ENCODE peak calls at places on chromosomes 16 and 17, in four cellular contexts. One of them, this sample, is unnamed.

GRCh38 chr17:51590071-51590470 is 329.7 kb downstream of the UTP18 start:
- DNase-seq in mesenchymal stem cell: no peak
- DNase-seq in fibroblast of lung: no peak
- DNase-seq in H9: no peak
- DNase-seq in this sample: no peak

GRCh38 chr17:1485311-1485747 is 7.2 kb downstream of the MYO1C start:
- DNase-seq in mesenchymal stem cell: peak; percentile 64
- DNase-seq in fibroblast of lung: peak; percentile 27
- DNase-seq in H9: peak; percentile 88
- DNase-seq in this sample: no peak

GRCh38 chr16:74601131-74601871 is 5.6 kb downstream of the GLG1 start:
- DNase-seq in mesenchymal stem cell: no peak
- DNase-seq in fibroblast of lung: no peak
- DNase-seq in H9: no peak
- DNase-seq in this sample: no peak

GRCh38 chr16:57316390-57317017 is 32.0 kb upstream of the PLLP start:
- DNase-seq in mesenchymal stem cell: peak; percentile 97
- DNase-seq in fibroblast of lung: peak; percentile 90
- DNase-seq in H9: no peak
- DNase-seq in this sample: peak; percentile 93

GRCh38 chr17:75457047-75457654 is 716 bp downstream of the TMEM94 start:
- DNase-seq in mesenchymal stem cell: peak; percentile 64
- DNase-seq in fibroblast of lung: peak; percentile 47
- DNase-seq in H9: peak; percentile 87
- DNase-seq in this sample: peak; percentile 86

GRCh38 chr16:70522216-70523000 is 946 bp downstream of the COG4 start:
- DNase-seq in mesenchymal stem cell: peak; percentile 3
- DNase-seq in fibroblast of lung: no peak
- DNase-seq in H9: no peak
- DNase-seq in this sample: peak; percentile 65

GRCh38 chr17:77106874-77107358 is 33.9 kb upstream of the SEC14L1 start:
- DNase-seq in mesenchymal stem cell: no peak
- DNase-seq in fibroblast of lung: no peak
- DNase-seq in H9: peak; percentile 56
- DNase-seq in this sample: no peak

GRCh38 chr17:32518856-32519768 is 32.3 kb downstream of the CDK5R1 start:
- DNase-seq in mesenchymal stem cell: peak; percentile 49
- DNase-seq in fibroblast of lung: peak; percentile 6
- DNase-seq in H9: peak; percentile 94
- DNase-seq in this sample: peak; percentile 86

GRCh38 chr17:64355536-64356303 is 34.9 kb downstream of the PECAM1 start:
- DNase-seq in mesenchymal stem cell: no peak
- DNase-seq in fibroblast of lung: peak; percentile 66
- DNase-seq in H9: no peak
- DNase-seq in this sample: no peak

GRCh38 chr17:18002171-18002570 is 29.5 kb downstream of the DRC3 start:
- DNase-seq in mesenchymal stem cell: peak; percentile 18
- DNase-seq in fibroblast of lung: no peak
- DNase-seq in H9: no peak
- DNase-seq in this sample: no peak

GRCh38 chr17:8555062-8555461 is 75.5 kb downstream of the MYH10 start:
- DNase-seq in mesenchymal stem cell: peak; percentile 52
- DNase-seq in fibroblast of lung: no peak
- DNase-seq in H9: no peak
- DNase-seq in this sample: no peak

GRCh38 chr17:376936-377863 is 24.6 kb upstream of the RPH3AL start:
- DNase-seq in mesenchymal stem cell: peak; percentile 66
- DNase-seq in fibroblast of lung: no peak
- DNase-seq in H9: no peak
- DNase-seq in this sample: peak; percentile 39

GRCh38 chr16:29738514-29738913 is 7.3 kb downstream of the C16orf54 start:
- DNase-seq in mesenchymal stem cell: no peak
- DNase-seq in fibroblast of lung: no peak
- DNase-seq in H9: no peak
- DNase-seq in this sample: no peak

GRCh38 chr16:67431077-67431804 is at the start of gene HSD11B2:
- DNase-seq in mesenchymal stem cell: peak; percentile 54
- DNase-seq in fibroblast of lung: peak; percentile 36
- DNase-seq in H9: peak; percentile 81
- DNase-seq in this sample: peak; percentile 98

GRCh38 chr17:17682737-17683675 is 1.7 kb downstream of the RAI1 start:
- DNase-seq in mesenchymal stem cell: peak; percentile 95
- DNase-seq in fibroblast of lung: peak; percentile 90
- DNase-seq in H9: peak; percentile 65
- DNase-seq in this sample: peak; percentile 95

GRCh38 chr16:56330476-56330875 is 94.9 kb downstream of the AMFR start:
- DNase-seq in mesenchymal stem cell: no peak
- DNase-seq in fibroblast of lung: no peak
- DNase-seq in H9: no peak
- DNase-seq in this sample: no peak

GRCh38 chr17:29615048-29615385 is 7.7 kb downstream of the CORO6 start:
- DNase-seq in mesenchymal stem cell: peak; percentile 50
- DNase-seq in fibroblast of lung: peak; percentile 36
- DNase-seq in H9: no peak
- DNase-seq in this sample: peak; percentile 81

GRCh38 chr16:89422905-89423630 is 67.3 kb downstream of the ANKRD11 start:
- DNase-seq in mesenchymal stem cell: peak; percentile 82
- DNase-seq in fibroblast of lung: peak; percentile 28
- DNase-seq in H9: no peak
- DNase-seq in this sample: peak; percentile 89

GRCh38 chr16:8571061-8571596 is 19.2 kb downstream of the TMEM114 start:
- DNase-seq in mesenchymal stem cell: peak; percentile 5
- DNase-seq in fibroblast of lung: peak; percentile 25
- DNase-seq in H9: no peak
- DNase-seq in this sample: no peak

GRCh38 chr17:17355426-17355825 is 52.3 kb downstream of the NT5M start:
- DNase-seq in mesenchymal stem cell: no peak
- DNase-seq in fibroblast of lung: no peak
- DNase-seq in H9: no peak
- DNase-seq in this sample: peak; percentile 37

GRCh38 chr16:21524068-21524751 is 75.2 kb upstream of the METTL9 start:
- DNase-seq in mesenchymal stem cell: no peak
- DNase-seq in fibroblast of lung: no peak
- DNase-seq in H9: no peak
- DNase-seq in this sample: peak; percentile 32

GRCh38 chr16:3355589-3355988 is at the start of gene OR2C1:
- DNase-seq in mesenchymal stem cell: no peak
- DNase-seq in fibroblast of lung: no peak
- DNase-seq in H9: no peak
- DNase-seq in this sample: no peak

GRCh38 chr16:50183316-50183715 is 30.2 kb downstream of the TENT4B start:
- DNase-seq in mesenchymal stem cell: peak; percentile 36
- DNase-seq in fibroblast of lung: peak; percentile 66
- DNase-seq in H9: no peak
- DNase-seq in this sample: peak; percentile 61

GRCh38 chr16:26795184-26795583 is 271.5 kb upstream of the C16orf82 start:
- DNase-seq in mesenchymal stem cell: no peak
- DNase-seq in fibroblast of lung: no peak
- DNase-seq in H9: peak; percentile 42
- DNase-seq in this sample: no peak

GRCh38 chr16:49330562-49331201 is 42.9 kb upstream of the C16orf78 start:
- DNase-seq in mesenchymal stem cell: no peak
- DNase-seq in fibroblast of lung: no peak
- DNase-seq in H9: no peak
- DNase-seq in this sample: no peak

GRCh38 chr17:1171953-1172352 is 7.8 kb downstream of the ABR start:
- DNase-seq in mesenchymal stem cell: no peak
- DNase-seq in fibroblast of lung: no peak
- DNase-seq in H9: no peak
- DNase-seq in this sample: no peak

GRCh38 chr16:66026211-66026610 is 340.3 kb upstream of the CDH5 start:
- DNase-seq in mesenchymal stem cell: no peak
- DNase-seq in fibroblast of lung: no peak
- DNase-seq in H9: peak; percentile 70
- DNase-seq in this sample: no peak

GRCh38 chr17:77254961-77255741 is 114.4 kb downstream of the SEC14L1 start:
- DNase-seq in mesenchymal stem cell: peak; percentile 97
- DNase-seq in fibroblast of lung: peak; percentile 88
- DNase-seq in H9: peak; percentile 68
- DNase-seq in this sample: peak; percentile 98

GRCh38 chr16:56993204-56993603 is 3.8 kb downstream of the NLRC5 start:
- DNase-seq in mesenchymal stem cell: no peak
- DNase-seq in fibroblast of lung: no peak
- DNase-seq in H9: no peak
- DNase-seq in this sample: no peak

DNA sequence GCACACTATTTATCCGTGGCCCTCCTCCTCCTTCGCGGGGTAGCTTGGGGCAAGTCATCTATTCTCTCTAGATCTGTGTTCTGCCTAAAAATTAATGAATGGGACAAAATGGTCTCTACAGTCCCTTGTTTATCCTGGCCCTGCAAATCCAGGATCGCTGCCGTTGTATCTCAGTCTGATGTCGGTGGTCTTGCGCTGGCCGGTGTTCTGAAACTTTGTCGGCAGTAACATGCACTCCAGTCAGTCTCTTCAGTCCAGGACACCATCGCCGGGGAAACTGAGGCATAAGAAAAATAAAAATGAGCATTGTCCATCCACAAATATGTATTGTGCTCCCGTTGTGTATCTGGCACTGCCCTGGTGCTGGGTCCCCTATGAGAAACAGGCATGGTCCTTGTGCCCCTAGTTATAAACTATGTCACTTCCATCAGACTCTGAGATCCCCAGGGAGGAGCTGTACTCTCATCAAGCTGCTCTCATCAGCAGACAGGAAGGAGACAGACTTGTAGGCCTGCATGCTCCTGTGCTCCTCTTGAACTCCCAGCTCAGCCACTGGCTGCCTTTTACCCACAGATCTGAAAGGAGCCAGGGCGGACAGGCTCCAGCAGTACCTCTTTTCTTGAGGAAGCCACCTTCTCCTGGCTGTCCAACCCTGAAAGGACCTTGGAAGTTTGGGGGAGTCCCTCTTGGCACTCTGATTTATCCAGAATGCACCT is 13.7 kb upstream of the CA4 start:
- DNase-seq in mesenchymal stem cell: no peak
- DNase-seq in fibroblast of lung: no peak
- DNase-seq in H9: no peak
- DNase-seq in this sample: peak; percentile 77
- H3K4me2 ChIP-seq in mesenchymal stem cell: peak overlapping the region; percentile 56
- H3K4me2 ChIP-seq in fibroblast of lung: peak overlapping the region; percentile 91
- H3K4me2 ChIP-seq in H9: peak overlapping the region; percentile 75
- H3K4me2 ChIP-seq in this sample: peak overlapping the region; percentile 88

GRCh38 chr17:60145006-60145935 is 4.5 kb upstream of the CA4 start:
- DNase-seq in mesenchymal stem cell: no peak
- DNase-seq in fibroblast of lung: no peak
- DNase-seq in H9: peak; percentile 57
- DNase-seq in this sample: no peak
- H3K4me1 ChIP-seq in mesenchymal stem cell: peaks cover 32% of the 10 kb centered on the region
- H3K4me1 ChIP-seq in fibroblast of lung: peaks cover 8% of the 10 kb centered on the region
- H3K4me1 ChIP-seq in H9: peaks cover 12% of the 10 kb centered on the region
- H3K4me1 ChIP-seq in this sample: peaks cover 12% of the 10 kb centered on the region

GRCh38 chr17:37134050-37134449 is 185.3 kb downstream of the AATF start:
- DNase-seq in mesenchymal stem cell: peak; percentile 70
- DNase-seq in fibroblast of lung: no peak
- DNase-seq in H9: no peak
- DNase-seq in this sample: no peak

GRCh38 chr17:37133131-37133530 is 184.4 kb downstream of the AATF start:
- DNase-seq in mesenchymal stem cell: peak; percentile 33
- DNase-seq in fibroblast of lung: no peak
- DNase-seq in H9: no peak
- DNase-seq in this sample: no peak

GRCh38 chr17:37137070-37137610 is 188.4 kb downstream of the AATF start:
- DNase-seq in mesenchymal stem cell: no peak
- DNase-seq in fibroblast of lung: no peak
- DNase-seq in H9: no peak
- DNase-seq in this sample: no peak

GRCh38 chr17:37137906-37138413 is 189.2 kb downstream of the AATF start:
- DNase-seq in mesenchymal stem cell: no peak
- DNase-seq in fibroblast of lung: no peak
- DNase-seq in H9: no peak
- DNase-seq in this sample: no peak

DNA sequence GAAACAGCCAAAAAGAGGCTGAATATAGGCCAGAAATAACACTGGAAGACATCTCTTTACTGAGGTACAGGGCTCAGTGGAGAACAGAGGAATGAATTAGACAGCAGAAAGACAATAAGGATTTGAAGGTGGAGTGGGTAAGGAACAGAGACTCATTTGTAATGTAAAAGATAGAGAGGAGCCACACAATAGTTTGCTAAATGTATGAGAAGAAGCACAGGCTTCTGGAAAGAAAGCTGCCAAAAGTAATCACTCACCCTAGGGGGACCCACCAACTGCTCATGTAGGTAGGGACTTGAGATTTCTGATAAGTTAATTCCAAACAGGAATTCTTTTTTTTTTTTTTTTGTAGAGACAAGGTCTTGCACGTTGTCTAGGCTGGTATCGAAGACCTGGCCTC is 186.8 kb downstream of the AATF start:
- DNase-seq in mesenchymal stem cell: no peak
- DNase-seq in fibroblast of lung: no peak
- DNase-seq in H9: no peak
- DNase-seq in this sample: no peak
- H3K4me2 ChIP-seq in mesenchymal stem cell: no peak overlapping the region
- H3K4me2 ChIP-seq in fibroblast of lung: no peak overlapping the region
- H3K4me2 ChIP-seq in H9: no peak overlapping the region
- H3K4me2 ChIP-seq in this sample: no peak overlapping the region

GRCh38 chr17:79594271-79594670 is 16.6 kb downstream of the RBFOX3 start:
- DNase-seq in mesenchymal stem cell: no peak
- DNase-seq in fibroblast of lung: no peak
- DNase-seq in H9: no peak
- DNase-seq in this sample: no peak
- H3K4me1 ChIP-seq in mesenchymal stem cell: no peaks in the 10 kb centered on the region
- H3K4me1 ChIP-seq in fibroblast of lung: no peaks in the 10 kb centered on the region
- H3K4me1 ChIP-seq in H9: no peaks in the 10 kb centered on the region
- H3K4me1 ChIP-seq in this sample: no peaks in the 10 kb centered on the region

DNA sequence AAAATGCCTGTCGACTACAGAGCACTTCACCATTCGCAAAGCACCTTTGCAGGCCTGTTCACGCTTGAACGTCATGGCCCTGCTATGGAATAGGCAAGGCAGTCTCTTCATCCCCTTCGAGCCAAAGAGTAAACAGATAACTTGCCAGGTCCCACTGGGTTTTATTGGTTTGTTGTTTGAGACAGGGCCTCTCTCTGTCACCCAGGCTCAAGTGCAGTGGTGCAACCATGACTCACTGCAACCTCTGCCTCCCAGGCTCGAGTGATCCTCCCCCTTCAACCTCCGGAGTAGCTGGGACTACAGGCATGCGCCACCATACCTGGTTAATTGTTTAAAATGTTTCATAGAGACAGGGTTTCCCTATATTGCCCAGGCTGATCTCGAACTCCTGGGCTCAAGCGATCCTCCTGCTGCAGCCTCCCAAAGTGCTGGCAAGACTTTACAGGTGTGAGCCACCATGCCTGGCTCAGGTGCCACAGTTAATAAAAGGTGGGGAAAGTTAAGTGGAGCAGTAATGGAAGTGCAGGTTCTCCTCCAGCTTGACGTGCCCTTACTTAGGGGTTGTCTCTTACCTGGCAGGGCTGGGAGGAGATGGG is 9.5 kb downstream of the CHAD start:
- DNase-seq in mesenchymal stem cell: peak; percentile 69
- DNase-seq in fibroblast of lung: peak; percentile 12
- DNase-seq in H9: no peak
- DNase-seq in this sample: no peak
- H3K4me2 ChIP-seq in mesenchymal stem cell: no peak overlapping the region
- H3K4me2 ChIP-seq in fibroblast of lung: no peak overlapping the region
- H3K4me2 ChIP-seq in H9: no peak overlapping the region
- H3K4me2 ChIP-seq in this sample: peak overlapping the region; percentile 16

This sample was measured in osteoblast.